ENCODE peak calls at places on chromosomes 3 and 15, in four cellular contexts. A is fibroblast of pulmonary artery; X is GM13977; B is activated CD8-positive, alpha-beta T cell treated with anti-CD3 and anti-CD28 coated beads for 36 hours. H is an unnamed sample.

GRCh38 chr3:127800508-127800907 is 21.8 kb downstream of the MGLL start:
- DNase-seq in A (no peak), X (peak; percentile 58), B (peak; percentile 56), H (peak; percentile 38)

GRCh38 chr15:56533741-56534416 is 68.9 kb upstream of the MNS1 start:
- DNase-seq in A (no peak), X (no peak), B (no peak), H (no peak)

GRCh38 chr15:64249406-64249805 is 86.6 kb upstream of the PPIB start:
- DNase-seq in A (no peak), X (no peak), B (no peak), H (no peak)

GRCh38 chr15:57477736-57478522 is 101.6 kb downstream of the CGNL1 start:
- DNase-seq in A (no peak), X (no peak), B (no peak), H (no peak)

GRCh38 chr3:76551739-76552138 is 488.2 kb upstream of the ROBO2 start:
- DNase-seq in A (no peak), X (no peak), B (no peak), H (no peak)

GRCh38 chr15:87851497-87851896 is 405.0 kb downstream of the NTRK3 start:
- DNase-seq in A (no peak), X (no peak), B (no peak), H (no peak)

GRCh38 chr3:180913582-180914404 is 1.3 kb downstream of the FXR1 start:
- DNase-seq in A (peak; percentile 23), X (no peak), B (no peak), H (no peak)

GRCh38 chr15:47950447-47950846 is 170.3 kb upstream of the SLC24A5 start:
- DNase-seq in A (no peak), X (no peak), B (no peak), H (no peak)

GRCh38 chr15:53586815-53587214 is 172.6 kb downstream of the WDR72 start:
- DNase-seq in A (peak; percentile 3), X (no peak), B (peak; percentile 39), H (peak; percentile 11)

GRCh38 chr15:65660927-65661326 is 39.2 kb downstream of the SLC24A1 start:
- DNase-seq in A (peak; percentile 35), X (no peak), B (no peak), H (no peak)

GRCh38 chr3:149221783-149222517 is at the start of gene CP:
- DNase-seq in A (no peak), X (no peak), B (no peak), H (no peak)

GRCh38 chr3:20861454-20861853 is 675.4 kb upstream of the SGO1 start:
- DNase-seq in A (no peak), X (no peak), B (no peak), H (no peak)

GRCh38 chr3:152019516-152019915 is 146.1 kb downstream of the SUCNR1 start:
- DNase-seq in A (no peak), X (no peak), B (no peak), H (no peak)

GRCh38 chr3:157531771-157532170 is 28.6 kb upstream of the VEPH1 start:
- DNase-seq in A (no peak), X (no peak), B (no peak), H (no peak)

GRCh38 chr15:45094358-45094730 is 19.6 kb downstream of the DUOX2 start:
- DNase-seq in A (no peak), X (no peak), B (no peak), H (no peak)

GRCh38 chr3:176430244-176430893 is 766.9 kb downstream of the TBL1XR1 start:
- DNase-seq in A (peak; percentile 67), X (peak; percentile 23), B (peak; percentile 3), H (peak; percentile 20)

GRCh38 chr15:92097473-92098178 is 244.1 kb downstream of the SLCO3A1 start:
- DNase-seq in A (peak; percentile 67), X (peak; percentile 68), B (peak; percentile 71), H (peak; percentile 62)

GRCh38 chr3:144643778-144644191 is 672.2 kb downstream of the DIPK2A start:
- DNase-seq in A (peak; percentile 79), X (no peak), B (no peak), H (no peak)

GRCh38 chr3:179451335-179452165 is at the start of gene GNB4:
- DNase-seq in A (peak; percentile 86), X (peak; percentile 79), B (peak; percentile 41), H (peak; percentile 83)

GRCh38 chr3:192514081-192514753 is 213.1 kb downstream of the FGF12 start:
- DNase-seq in A (peak; percentile 22), X (peak; percentile 44), B (no peak), H (no peak)

GRCh38 chr3:114441386-114441785 is 147.6 kb downstream of the TIGIT start:
- DNase-seq in A (no peak), X (no peak), B (no peak), H (no peak)

GRCh38 chr15:90336705-90337141 is 15.4 kb upstream of the ZNF774 start:
- DNase-seq in A (no peak), X (no peak), B (peak; percentile 16), H (peak; percentile 42)

GRCh38 chr3:139537325-139537724 is 2.2 kb downstream of the RBP1 start:
- DNase-seq in A (peak; percentile 15), X (no peak), B (no peak), H (no peak)

GRCh38 chr3:152969557-152970300 is 134.8 kb downstream of the P2RY1 start:
- DNase-seq in A (peak; percentile 64), X (no peak), B (no peak), H (no peak)

GRCh38 chr3:112470791-112471190 is 28.5 kb downstream of the BTLA start:
- DNase-seq in A (peak; percentile 6), X (no peak), B (no peak), H (no peak)

GRCh38 chr3:123722021-123722420 is 137.2 kb upstream of the HACD2 start:
- DNase-seq in A (no peak), X (no peak), B (no peak), H (no peak)

GRCh38 chr3:189186093-189186492 is 14.3 kb downstream of the TPRG1 start:
- DNase-seq in A (peak; percentile 86), X (no peak), B (no peak), H (no peak)

GRCh38 chr3:141255137-141255536 is 23.5 kb downstream of the PXYLP1 start:
- DNase-seq in A (no peak), X (no peak), B (no peak), H (no peak)

GRCh38 chr3:106466881-106467280 is 598.1 kb upstream of the CBLB start:
- DNase-seq in A (no peak), X (no peak), B (no peak), H (no peak)

GRCh38 chr15:29046946-29047345 is 161.2 kb downstream of the APBA2 start:
- DNase-seq in A (no peak), X (no peak), B (no peak), H (no peak)

GRCh38 chr3:22620498-22620897 is 582.6 kb upstream of the UBE2E2 start:
- DNase-seq in A (no peak), X (no peak), B (no peak), H (no peak)

DNA sequence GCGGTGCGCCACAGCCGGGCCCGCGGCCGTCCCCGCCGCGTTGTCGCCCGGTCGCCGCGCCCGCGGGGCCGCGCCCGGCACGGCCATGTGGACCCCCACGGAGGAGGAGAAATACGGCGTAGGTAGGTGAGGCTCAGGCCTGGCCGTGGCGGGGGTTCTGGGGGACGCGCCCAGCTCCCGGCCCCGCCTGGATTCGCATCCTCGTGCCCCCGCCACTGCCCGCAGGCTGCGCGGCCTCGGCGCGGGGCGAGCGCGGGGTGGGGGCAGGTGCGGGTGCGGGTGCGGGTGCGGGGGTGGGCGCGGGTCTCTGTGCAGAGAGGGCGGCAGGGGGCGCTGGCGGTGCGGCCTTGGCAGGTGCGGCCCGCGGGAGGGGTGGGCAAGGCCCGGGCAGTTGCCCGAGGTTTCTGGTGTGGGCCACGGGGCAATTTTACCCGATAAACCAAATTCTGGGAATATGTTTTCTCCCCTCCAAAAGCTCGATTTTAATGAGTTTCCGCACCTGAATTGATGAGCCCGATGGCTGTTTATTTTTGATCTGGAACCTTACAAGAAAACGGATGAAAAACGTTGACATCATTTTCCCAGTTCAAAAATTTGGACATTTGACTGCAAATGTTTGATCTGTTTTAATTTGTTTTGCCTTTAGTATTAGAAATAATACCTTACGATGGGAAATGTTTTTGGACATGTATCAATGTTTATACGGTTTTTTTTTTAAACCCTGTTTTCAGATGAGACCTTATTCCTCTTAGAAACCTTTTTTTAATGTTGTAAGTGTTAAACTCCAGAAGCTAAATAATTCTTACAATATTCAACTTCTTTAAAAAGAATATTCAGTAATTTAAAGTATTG is 678 bp downstream of the DOCK3 start:
- DNase-seq in A (no peak), X (peak; percentile 57), B (peak; percentile 81), H (peak; percentile 56)
- TF ChIP-seq CTCF in A (no peak), X (peak; percentile 30), B (peak; percentile 78), H (peak; percentile 44)

DNA sequence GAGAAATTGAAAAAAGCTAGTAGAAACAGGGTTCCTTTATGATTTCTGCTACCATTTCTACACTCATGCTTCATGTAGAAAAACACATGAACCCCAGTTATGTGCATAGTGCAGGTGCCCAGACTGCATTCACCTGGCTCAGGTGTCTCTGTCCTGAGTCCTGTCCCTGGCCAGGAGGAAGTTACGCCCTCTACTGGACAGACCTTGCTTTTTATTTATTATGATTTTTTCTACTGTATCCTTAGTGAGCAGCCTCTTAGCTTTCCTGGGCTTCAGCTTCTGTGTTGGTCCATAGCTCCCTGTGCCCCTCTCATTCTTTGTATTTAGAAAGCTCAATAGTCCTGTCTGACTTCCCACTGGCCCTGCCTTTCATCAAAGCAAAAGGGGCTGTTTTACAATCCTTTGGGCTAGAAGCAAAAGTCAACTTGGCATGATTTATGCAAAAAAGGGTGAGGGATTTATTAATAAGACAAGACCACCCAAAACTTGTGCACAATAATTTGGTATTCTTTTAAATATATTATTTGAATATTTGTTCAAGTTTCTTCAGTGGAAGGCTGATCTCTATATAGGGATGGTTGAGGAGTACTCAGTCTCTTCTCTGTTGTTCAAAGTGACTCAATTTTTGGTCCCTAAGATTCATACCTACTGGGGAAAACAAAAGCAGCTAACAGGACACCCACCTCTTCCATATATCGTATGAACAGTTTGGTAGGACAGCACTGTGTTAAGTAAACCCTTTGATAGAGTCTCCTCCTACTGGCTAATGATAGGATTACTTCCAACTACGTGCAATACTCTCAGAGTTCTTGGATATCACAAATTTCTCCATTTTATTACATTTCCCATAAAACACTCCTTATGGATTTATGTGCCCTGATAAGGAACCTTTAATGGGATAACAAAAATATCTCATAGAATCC is 200.5 kb upstream of the GOLGA6L4 start:
- DNase-seq in A (peak; percentile 67), X (peak; percentile 21), B (no peak), H (peak; percentile 32)
- TF ChIP-seq CTCF in A (peak; percentile 73), X (peak; percentile 54), B (peak; percentile 44), H (no peak)

DNA sequence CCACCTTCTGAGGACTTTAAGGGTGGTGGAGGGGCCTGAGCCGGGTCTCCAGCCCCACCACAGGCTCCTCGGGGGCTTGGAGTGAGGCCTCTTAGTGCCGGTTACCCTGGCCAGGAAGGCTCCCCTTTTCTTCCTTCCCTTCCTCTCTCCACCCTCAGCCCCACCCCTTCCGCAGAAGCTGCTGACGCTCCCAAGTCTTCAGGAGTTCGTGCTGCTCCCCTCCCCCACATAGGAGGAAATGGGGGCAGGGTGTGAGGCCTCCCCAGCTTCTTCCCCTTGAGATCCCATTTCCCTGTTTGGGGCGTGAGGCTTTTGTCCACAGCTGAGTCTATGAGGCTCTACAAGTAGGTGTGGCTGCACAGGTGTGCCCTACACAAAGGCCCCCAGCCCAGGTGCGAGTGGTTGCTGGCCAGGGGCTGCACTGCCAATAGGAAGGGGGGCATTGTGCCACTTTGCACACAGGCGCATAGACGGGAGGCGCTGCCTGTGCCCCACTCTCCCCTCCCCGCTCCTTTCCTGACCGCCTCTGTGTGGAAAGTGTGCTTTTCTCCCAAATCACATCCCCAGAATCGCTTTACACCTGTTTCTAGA is 912 bp upstream of the CALML4 start:
- DNase-seq in A (no peak), X (peak; percentile 19), B (no peak), H (no peak)
- TF ChIP-seq CTCF in A (no peak), X (no peak), B (no peak), H (no peak)

GRCh38 chr3:111112913-111113312 is 41.3 kb downstream of the NECTIN3 start:
- DNase-seq in A (peak; percentile 69), X (no peak), B (no peak), H (no peak)

GRCh38 chr3:111103807-111104206 is 32.2 kb downstream of the NECTIN3 start:
- DNase-seq in A (peak; percentile 11), X (no peak), B (no peak), H (no peak)

GRCh38 chr3:111106993-111107392 is 35.4 kb downstream of the NECTIN3 start:
- DNase-seq in A (no peak), X (no peak), B (no peak), H (no peak)
- TF ChIP-seq CTCF in A (no peak), X (no peak), B (no peak), H (no peak)

H was measured in GM20000.